ENCODE peak calls at places on chromosomes 3 and 15, in nine cellular contexts. One of them, this sample, is unnamed.

GRCh38 chr3:123068227-123069020 is 1.6 kb downstream of the PDIA5 start:
- DNase-seq in NCI-H2171 treated with DMSO at 0.1 percent for 48 hours: no peak
- DNase-seq in retina: no peak
- DNase-seq in NCI-H460: no peak
- DNase-seq in stimulated activated CD4-positive, alpha-beta T cell treated with anti-CD3 and anti-CD28 coated beads, Interleukin-15, amount 100 ng/mL, for 24 hours: no peak
- DNase-seq in kidney epithelial cell: no peak
- DNase-seq in activated CD4-positive, CD25-positive, alpha-beta regulatory T cell: no peak
- DNase-seq in activated naive CD4-positive, alpha-beta T cell: no peak
- DNase-seq in activated T-cell treated with anti-CD3 and anti-CD28 coated beads for 48 hours: no peak
- DNase-seq in this sample: peak; percentile 73

GRCh38 chr3:10290476-10291138 is 2.1 kb downstream of the GHRL start:
- DNase-seq in NCI-H2171 treated with DMSO at 0.1 percent for 48 hours: peak; percentile 48
- DNase-seq in retina: no peak
- DNase-seq in NCI-H460: no peak
- DNase-seq in stimulated activated CD4-positive, alpha-beta T cell treated with anti-CD3 and anti-CD28 coated beads, Interleukin-15, amount 100 ng/mL, for 24 hours: no peak
- DNase-seq in kidney epithelial cell: no peak
- DNase-seq in activated CD4-positive, CD25-positive, alpha-beta regulatory T cell: no peak
- DNase-seq in activated naive CD4-positive, alpha-beta T cell: no peak
- DNase-seq in activated T-cell treated with anti-CD3 and anti-CD28 coated beads for 48 hours: no peak
- DNase-seq in this sample: no peak

GRCh38 chr15:83200162-83200561 is 7.5 kb downstream of the HDGFL3 start:
- DNase-seq in NCI-H2171 treated with DMSO at 0.1 percent for 48 hours: no peak
- DNase-seq in retina: no peak
- DNase-seq in NCI-H460: no peak
- DNase-seq in stimulated activated CD4-positive, alpha-beta T cell treated with anti-CD3 and anti-CD28 coated beads, Interleukin-15, amount 100 ng/mL, for 24 hours: peak; percentile 31
- DNase-seq in kidney epithelial cell: no peak
- DNase-seq in activated CD4-positive, CD25-positive, alpha-beta regulatory T cell: no peak
- DNase-seq in activated naive CD4-positive, alpha-beta T cell: no peak
- DNase-seq in activated T-cell treated with anti-CD3 and anti-CD28 coated beads for 48 hours: no peak
- DNase-seq in this sample: no peak

GRCh38 chr15:59315914-59316428 is 56.7 kb downstream of the MYO1E start:
- DNase-seq in NCI-H2171 treated with DMSO at 0.1 percent for 48 hours: no peak
- DNase-seq in retina: no peak
- DNase-seq in NCI-H460: no peak
- DNase-seq in stimulated activated CD4-positive, alpha-beta T cell treated with anti-CD3 and anti-CD28 coated beads, Interleukin-15, amount 100 ng/mL, for 24 hours: no peak
- DNase-seq in kidney epithelial cell: no peak
- DNase-seq in activated CD4-positive, CD25-positive, alpha-beta regulatory T cell: no peak
- DNase-seq in activated naive CD4-positive, alpha-beta T cell: no peak
- DNase-seq in activated T-cell treated with anti-CD3 and anti-CD28 coated beads for 48 hours: no peak
- DNase-seq in this sample: peak; percentile 55

GRCh38 chr3:4723921-4724698 is 231.0 kb downstream of the ITPR1 start:
- DNase-seq in NCI-H2171 treated with DMSO at 0.1 percent for 48 hours: no peak
- DNase-seq in retina: no peak
- DNase-seq in NCI-H460: no peak
- DNase-seq in stimulated activated CD4-positive, alpha-beta T cell treated with anti-CD3 and anti-CD28 coated beads, Interleukin-15, amount 100 ng/mL, for 24 hours: no peak
- DNase-seq in kidney epithelial cell: no peak
- DNase-seq in activated CD4-positive, CD25-positive, alpha-beta regulatory T cell: no peak
- DNase-seq in activated naive CD4-positive, alpha-beta T cell: no peak
- DNase-seq in activated T-cell treated with anti-CD3 and anti-CD28 coated beads for 48 hours: no peak
- DNase-seq in this sample: no peak

GRCh38 chr15:80727196-80727595 is 32.1 kb downstream of the ABHD17C start:
- DNase-seq in NCI-H2171 treated with DMSO at 0.1 percent for 48 hours: no peak
- DNase-seq in retina: no peak
- DNase-seq in NCI-H460: no peak
- DNase-seq in stimulated activated CD4-positive, alpha-beta T cell treated with anti-CD3 and anti-CD28 coated beads, Interleukin-15, amount 100 ng/mL, for 24 hours: no peak
- DNase-seq in kidney epithelial cell: no peak
- DNase-seq in activated CD4-positive, CD25-positive, alpha-beta regulatory T cell: no peak
- DNase-seq in activated naive CD4-positive, alpha-beta T cell: no peak
- DNase-seq in activated T-cell treated with anti-CD3 and anti-CD28 coated beads for 48 hours: no peak
- DNase-seq in this sample: no peak

GRCh38 chr3:189041482-189042090 is 130.2 kb upstream of the TPRG1 start:
- DNase-seq in NCI-H2171 treated with DMSO at 0.1 percent for 48 hours: peak; percentile 55
- DNase-seq in retina: no peak
- DNase-seq in NCI-H460: peak; percentile 40
- DNase-seq in stimulated activated CD4-positive, alpha-beta T cell treated with anti-CD3 and anti-CD28 coated beads, Interleukin-15, amount 100 ng/mL, for 24 hours: peak; percentile 85
- DNase-seq in kidney epithelial cell: peak; percentile 9
- DNase-seq in activated CD4-positive, CD25-positive, alpha-beta regulatory T cell: peak; percentile 52
- DNase-seq in activated naive CD4-positive, alpha-beta T cell: no peak
- DNase-seq in activated T-cell treated with anti-CD3 and anti-CD28 coated beads for 48 hours: peak; percentile 60
- DNase-seq in this sample: peak; percentile 72

GRCh38 chr3:154430014-154430413 is at the start of gene GPR149:
- DNase-seq in NCI-H2171 treated with DMSO at 0.1 percent for 48 hours: no peak
- DNase-seq in retina: peak; percentile 65
- DNase-seq in NCI-H460: no peak
- DNase-seq in stimulated activated CD4-positive, alpha-beta T cell treated with anti-CD3 and anti-CD28 coated beads, Interleukin-15, amount 100 ng/mL, for 24 hours: no peak
- DNase-seq in kidney epithelial cell: no peak
- DNase-seq in activated CD4-positive, CD25-positive, alpha-beta regulatory T cell: no peak
- DNase-seq in activated naive CD4-positive, alpha-beta T cell: no peak
- DNase-seq in activated T-cell treated with anti-CD3 and anti-CD28 coated beads for 48 hours: no peak
- DNase-seq in this sample: no peak

GRCh38 chr3:49716169-49716568 is 3.3 kb downstream of the AMIGO3 start:
- DNase-seq in NCI-H2171 treated with DMSO at 0.1 percent for 48 hours: no peak
- DNase-seq in retina: no peak
- DNase-seq in NCI-H460: no peak
- DNase-seq in stimulated activated CD4-positive, alpha-beta T cell treated with anti-CD3 and anti-CD28 coated beads, Interleukin-15, amount 100 ng/mL, for 24 hours: no peak
- DNase-seq in kidney epithelial cell: no peak
- DNase-seq in activated CD4-positive, CD25-positive, alpha-beta regulatory T cell: no peak
- DNase-seq in activated naive CD4-positive, alpha-beta T cell: no peak
- DNase-seq in activated T-cell treated with anti-CD3 and anti-CD28 coated beads for 48 hours: no peak
- DNase-seq in this sample: no peak

GRCh38 chr3:196093271-196094111 is 11.6 kb upstream of the TFRC start:
- DNase-seq in NCI-H2171 treated with DMSO at 0.1 percent for 48 hours: peak; percentile 87
- DNase-seq in retina: no peak
- DNase-seq in NCI-H460: no peak
- DNase-seq in stimulated activated CD4-positive, alpha-beta T cell treated with anti-CD3 and anti-CD28 coated beads, Interleukin-15, amount 100 ng/mL, for 24 hours: no peak
- DNase-seq in kidney epithelial cell: no peak
- DNase-seq in activated CD4-positive, CD25-positive, alpha-beta regulatory T cell: no peak
- DNase-seq in activated naive CD4-positive, alpha-beta T cell: no peak
- DNase-seq in activated T-cell treated with anti-CD3 and anti-CD28 coated beads for 48 hours: no peak
- DNase-seq in this sample: no peak

GRCh38 chr3:101675709-101676218 is 1.2 kb downstream of the ZBTB11 start:
- DNase-seq in NCI-H2171 treated with DMSO at 0.1 percent for 48 hours: no peak
- DNase-seq in retina: no peak
- DNase-seq in NCI-H460: no peak
- DNase-seq in stimulated activated CD4-positive, alpha-beta T cell treated with anti-CD3 and anti-CD28 coated beads, Interleukin-15, amount 100 ng/mL, for 24 hours: no peak
- DNase-seq in kidney epithelial cell: no peak
- DNase-seq in activated CD4-positive, CD25-positive, alpha-beta regulatory T cell: no peak
- DNase-seq in activated naive CD4-positive, alpha-beta T cell: no peak
- DNase-seq in activated T-cell treated with anti-CD3 and anti-CD28 coated beads for 48 hours: no peak
- DNase-seq in this sample: no peak

GRCh38 chr15:68511073-68511991 is 67.5 kb upstream of the CORO2B start:
- DNase-seq in NCI-H2171 treated with DMSO at 0.1 percent for 48 hours: no peak
- DNase-seq in retina: no peak
- DNase-seq in NCI-H460: no peak
- DNase-seq in stimulated activated CD4-positive, alpha-beta T cell treated with anti-CD3 and anti-CD28 coated beads, Interleukin-15, amount 100 ng/mL, for 24 hours: no peak
- DNase-seq in kidney epithelial cell: no peak
- DNase-seq in activated CD4-positive, CD25-positive, alpha-beta regulatory T cell: no peak
- DNase-seq in activated naive CD4-positive, alpha-beta T cell: no peak
- DNase-seq in activated T-cell treated with anti-CD3 and anti-CD28 coated beads for 48 hours: no peak
- DNase-seq in this sample: no peak

GRCh38 chr15:73948982-73949381 is 22.7 kb downstream of the LOXL1 start:
- DNase-seq in NCI-H2171 treated with DMSO at 0.1 percent for 48 hours: no peak
- DNase-seq in retina: no peak
- DNase-seq in NCI-H460: no peak
- DNase-seq in stimulated activated CD4-positive, alpha-beta T cell treated with anti-CD3 and anti-CD28 coated beads, Interleukin-15, amount 100 ng/mL, for 24 hours: no peak
- DNase-seq in kidney epithelial cell: no peak
- DNase-seq in activated CD4-positive, CD25-positive, alpha-beta regulatory T cell: no peak
- DNase-seq in activated naive CD4-positive, alpha-beta T cell: no peak
- DNase-seq in activated T-cell treated with anti-CD3 and anti-CD28 coated beads for 48 hours: no peak
- DNase-seq in this sample: no peak

GRCh38 chr15:37016287-37016686 is 84.1 kb downstream of the MEIS2 start:
- DNase-seq in NCI-H2171 treated with DMSO at 0.1 percent for 48 hours: no peak
- DNase-seq in retina: no peak
- DNase-seq in NCI-H460: no peak
- DNase-seq in stimulated activated CD4-positive, alpha-beta T cell treated with anti-CD3 and anti-CD28 coated beads, Interleukin-15, amount 100 ng/mL, for 24 hours: no peak
- DNase-seq in kidney epithelial cell: no peak
- DNase-seq in activated CD4-positive, CD25-positive, alpha-beta regulatory T cell: no peak
- DNase-seq in activated naive CD4-positive, alpha-beta T cell: no peak
- DNase-seq in activated T-cell treated with anti-CD3 and anti-CD28 coated beads for 48 hours: no peak
- DNase-seq in this sample: no peak

GRCh38 chr3:156605686-156606605 is 51.0 kb upstream of the SSR3 start:
- DNase-seq in NCI-H2171 treated with DMSO at 0.1 percent for 48 hours: no peak
- DNase-seq in retina: peak; percentile 86
- DNase-seq in NCI-H460: peak; percentile 9
- DNase-seq in stimulated activated CD4-positive, alpha-beta T cell treated with anti-CD3 and anti-CD28 coated beads, Interleukin-15, amount 100 ng/mL, for 24 hours: no peak
- DNase-seq in kidney epithelial cell: peak; percentile 79
- DNase-seq in activated CD4-positive, CD25-positive, alpha-beta regulatory T cell: no peak
- DNase-seq in activated naive CD4-positive, alpha-beta T cell: no peak
- DNase-seq in activated T-cell treated with anti-CD3 and anti-CD28 coated beads for 48 hours: no peak
- DNase-seq in this sample: peak; percentile 74

GRCh38 chr3:35829499-35829898 is 190.2 kb downstream of the ARPP21 start:
- DNase-seq in NCI-H2171 treated with DMSO at 0.1 percent for 48 hours: no peak
- DNase-seq in retina: no peak
- DNase-seq in NCI-H460: no peak
- DNase-seq in stimulated activated CD4-positive, alpha-beta T cell treated with anti-CD3 and anti-CD28 coated beads, Interleukin-15, amount 100 ng/mL, for 24 hours: no peak
- DNase-seq in kidney epithelial cell: no peak
- DNase-seq in activated CD4-positive, CD25-positive, alpha-beta regulatory T cell: no peak
- DNase-seq in activated naive CD4-positive, alpha-beta T cell: no peak
- DNase-seq in activated T-cell treated with anti-CD3 and anti-CD28 coated beads for 48 hours: no peak
- DNase-seq in this sample: no peak

GRCh38 chr15:88610756-88611231 is 10.3 kb upstream of the AEN start:
- DNase-seq in NCI-H2171 treated with DMSO at 0.1 percent for 48 hours: no peak
- DNase-seq in retina: peak; percentile 58
- DNase-seq in NCI-H460: no peak
- DNase-seq in stimulated activated CD4-positive, alpha-beta T cell treated with anti-CD3 and anti-CD28 coated beads, Interleukin-15, amount 100 ng/mL, for 24 hours: no peak
- DNase-seq in kidney epithelial cell: no peak
- DNase-seq in activated CD4-positive, CD25-positive, alpha-beta regulatory T cell: no peak
- DNase-seq in activated naive CD4-positive, alpha-beta T cell: no peak
- DNase-seq in activated T-cell treated with anti-CD3 and anti-CD28 coated beads for 48 hours: no peak
- DNase-seq in this sample: peak; percentile 17

GRCh38 chr3:122415762-122416654 is at the start of gene WDR5B:
- DNase-seq in NCI-H2171 treated with DMSO at 0.1 percent for 48 hours: no peak
- DNase-seq in retina: peak; percentile 99
- DNase-seq in NCI-H460: peak; percentile 95
- DNase-seq in stimulated activated CD4-positive, alpha-beta T cell treated with anti-CD3 and anti-CD28 coated beads, Interleukin-15, amount 100 ng/mL, for 24 hours: peak; percentile 98
- DNase-seq in kidney epithelial cell: peak; percentile 88
- DNase-seq in activated CD4-positive, CD25-positive, alpha-beta regulatory T cell: no peak
- DNase-seq in activated naive CD4-positive, alpha-beta T cell: no peak
- DNase-seq in activated T-cell treated with anti-CD3 and anti-CD28 coated beads for 48 hours: peak; percentile 94
- DNase-seq in this sample: peak; percentile 92

GRCh38 chr15:37876900-37877299 is 57.5 kb upstream of the TMCO5A start:
- DNase-seq in NCI-H2171 treated with DMSO at 0.1 percent for 48 hours: no peak
- DNase-seq in retina: no peak
- DNase-seq in NCI-H460: no peak
- DNase-seq in stimulated activated CD4-positive, alpha-beta T cell treated with anti-CD3 and anti-CD28 coated beads, Interleukin-15, amount 100 ng/mL, for 24 hours: no peak
- DNase-seq in kidney epithelial cell: no peak
- DNase-seq in activated CD4-positive, CD25-positive, alpha-beta regulatory T cell: no peak
- DNase-seq in activated naive CD4-positive, alpha-beta T cell: no peak
- DNase-seq in activated T-cell treated with anti-CD3 and anti-CD28 coated beads for 48 hours: no peak
- DNase-seq in this sample: no peak

GRCh38 chr3:18946524-18946923 is 201.8 kb upstream of the KCNH8 start:
- DNase-seq in NCI-H2171 treated with DMSO at 0.1 percent for 48 hours: peak; percentile 47
- DNase-seq in retina: no peak
- DNase-seq in NCI-H460: no peak
- DNase-seq in stimulated activated CD4-positive, alpha-beta T cell treated with anti-CD3 and anti-CD28 coated beads, Interleukin-15, amount 100 ng/mL, for 24 hours: no peak
- DNase-seq in kidney epithelial cell: no peak
- DNase-seq in activated CD4-positive, CD25-positive, alpha-beta regulatory T cell: no peak
- DNase-seq in activated naive CD4-positive, alpha-beta T cell: no peak
- DNase-seq in activated T-cell treated with anti-CD3 and anti-CD28 coated beads for 48 hours: no peak
- DNase-seq in this sample: peak; percentile 2

GRCh38 chr15:55290361-55291057 is 896 bp upstream of the RAB27A start:
- DNase-seq in NCI-H2171 treated with DMSO at 0.1 percent for 48 hours: peak; percentile 74
- DNase-seq in retina: peak; percentile 90
- DNase-seq in NCI-H460: peak; percentile 76
- DNase-seq in stimulated activated CD4-positive, alpha-beta T cell treated with anti-CD3 and anti-CD28 coated beads, Interleukin-15, amount 100 ng/mL, for 24 hours: peak; percentile 88
- DNase-seq in kidney epithelial cell: peak; percentile 25
- DNase-seq in activated CD4-positive, CD25-positive, alpha-beta regulatory T cell: peak; percentile 74
- DNase-seq in activated naive CD4-positive, alpha-beta T cell: peak; percentile 60
- DNase-seq in activated T-cell treated with anti-CD3 and anti-CD28 coated beads for 48 hours: peak; percentile 84
- DNase-seq in this sample: peak; percentile 88

GRCh38 chr3:76436895-76437294 is 603.0 kb upstream of the ROBO2 start:
- DNase-seq in NCI-H2171 treated with DMSO at 0.1 percent for 48 hours: no peak
- DNase-seq in retina: no peak
- DNase-seq in NCI-H460: no peak
- DNase-seq in stimulated activated CD4-positive, alpha-beta T cell treated with anti-CD3 and anti-CD28 coated beads, Interleukin-15, amount 100 ng/mL, for 24 hours: no peak
- DNase-seq in kidney epithelial cell: no peak
- DNase-seq in activated CD4-positive, CD25-positive, alpha-beta regulatory T cell: no peak
- DNase-seq in activated naive CD4-positive, alpha-beta T cell: no peak
- DNase-seq in activated T-cell treated with anti-CD3 and anti-CD28 coated beads for 48 hours: no peak
- DNase-seq in this sample: no peak

GRCh38 chr3:126194713-126195305 is 14.4 kb upstream of the ALDH1L1 start:
- DNase-seq in NCI-H2171 treated with DMSO at 0.1 percent for 48 hours: peak; percentile 6
- DNase-seq in retina: no peak
- DNase-seq in NCI-H460: no peak
- DNase-seq in stimulated activated CD4-positive, alpha-beta T cell treated with anti-CD3 and anti-CD28 coated beads, Interleukin-15, amount 100 ng/mL, for 24 hours: no peak
- DNase-seq in kidney epithelial cell: no peak
- DNase-seq in activated CD4-positive, CD25-positive, alpha-beta regulatory T cell: no peak
- DNase-seq in activated naive CD4-positive, alpha-beta T cell: no peak
- DNase-seq in activated T-cell treated with anti-CD3 and anti-CD28 coated beads for 48 hours: no peak
- DNase-seq in this sample: no peak

GRCh38 chr15:68583321-68583720 is 4.5 kb downstream of the CORO2B start:
- DNase-seq in NCI-H2171 treated with DMSO at 0.1 percent for 48 hours: no peak
- DNase-seq in retina: no peak
- DNase-seq in NCI-H460: no peak
- DNase-seq in stimulated activated CD4-positive, alpha-beta T cell treated with anti-CD3 and anti-CD28 coated beads, Interleukin-15, amount 100 ng/mL, for 24 hours: no peak
- DNase-seq in kidney epithelial cell: no peak
- DNase-seq in activated CD4-positive, CD25-positive, alpha-beta regulatory T cell: no peak
- DNase-seq in activated naive CD4-positive, alpha-beta T cell: no peak
- DNase-seq in activated T-cell treated with anti-CD3 and anti-CD28 coated beads for 48 hours: no peak
- DNase-seq in this sample: no peak

GRCh38 chr3:101950510-101950909 is 101.2 kb downstream of the NFKBIZ start:
- DNase-seq in NCI-H2171 treated with DMSO at 0.1 percent for 48 hours: no peak
- DNase-seq in retina: no peak
- DNase-seq in NCI-H460: no peak
- DNase-seq in stimulated activated CD4-positive, alpha-beta T cell treated with anti-CD3 and anti-CD28 coated beads, Interleukin-15, amount 100 ng/mL, for 24 hours: peak; percentile 26
- DNase-seq in kidney epithelial cell: peak; percentile 98
- DNase-seq in activated CD4-positive, CD25-positive, alpha-beta regulatory T cell: no peak
- DNase-seq in activated naive CD4-positive, alpha-beta T cell: no peak
- DNase-seq in activated T-cell treated with anti-CD3 and anti-CD28 coated beads for 48 hours: no peak
- DNase-seq in this sample: no peak

GRCh38 chr3:158160958-158161357 is 51.1 kb downstream of the RSRC1 start:
- DNase-seq in NCI-H2171 treated with DMSO at 0.1 percent for 48 hours: no peak
- DNase-seq in retina: no peak
- DNase-seq in NCI-H460: no peak
- DNase-seq in stimulated activated CD4-positive, alpha-beta T cell treated with anti-CD3 and anti-CD28 coated beads, Interleukin-15, amount 100 ng/mL, for 24 hours: no peak
- DNase-seq in kidney epithelial cell: no peak
- DNase-seq in activated CD4-positive, CD25-positive, alpha-beta regulatory T cell: no peak
- DNase-seq in activated naive CD4-positive, alpha-beta T cell: no peak
- DNase-seq in activated T-cell treated with anti-CD3 and anti-CD28 coated beads for 48 hours: no peak
- DNase-seq in this sample: no peak

GRCh38 chr15:77853008-77853328 is 220.3 kb upstream of the LINGO1 start:
- DNase-seq in NCI-H2171 treated with DMSO at 0.1 percent for 48 hours: peak; percentile 2
- DNase-seq in retina: no peak
- DNase-seq in NCI-H460: no peak
- DNase-seq in stimulated activated CD4-positive, alpha-beta T cell treated with anti-CD3 and anti-CD28 coated beads, Interleukin-15, amount 100 ng/mL, for 24 hours: no peak
- DNase-seq in kidney epithelial cell: no peak
- DNase-seq in activated CD4-positive, CD25-positive, alpha-beta regulatory T cell: no peak
- DNase-seq in activated naive CD4-positive, alpha-beta T cell: no peak
- DNase-seq in activated T-cell treated with anti-CD3 and anti-CD28 coated beads for 48 hours: no peak
- DNase-seq in this sample: no peak

GRCh38 chr15:99683000-99683670 is 50.1 kb downstream of the LYSMD4 start:
- DNase-seq in NCI-H2171 treated with DMSO at 0.1 percent for 48 hours: no peak
- DNase-seq in retina: no peak
- DNase-seq in NCI-H460: no peak
- DNase-seq in stimulated activated CD4-positive, alpha-beta T cell treated with anti-CD3 and anti-CD28 coated beads, Interleukin-15, amount 100 ng/mL, for 24 hours: no peak
- DNase-seq in kidney epithelial cell: peak; percentile 29
- DNase-seq in activated CD4-positive, CD25-positive, alpha-beta regulatory T cell: no peak
- DNase-seq in activated naive CD4-positive, alpha-beta T cell: no peak
- DNase-seq in activated T-cell treated with anti-CD3 and anti-CD28 coated beads for 48 hours: no peak
- DNase-seq in this sample: no peak

GRCh38 chr3:171028779-171029232 is 2.3 kb upstream of the SLC2A2 start:
- DNase-seq in NCI-H2171 treated with DMSO at 0.1 percent for 48 hours: no peak
- DNase-seq in retina: no peak
- DNase-seq in NCI-H460: no peak
- DNase-seq in stimulated activated CD4-positive, alpha-beta T cell treated with anti-CD3 and anti-CD28 coated beads, Interleukin-15, amount 100 ng/mL, for 24 hours: no peak
- DNase-seq in kidney epithelial cell: peak; percentile 57
- DNase-seq in activated CD4-positive, CD25-positive, alpha-beta regulatory T cell: no peak
- DNase-seq in activated naive CD4-positive, alpha-beta T cell: no peak
- DNase-seq in activated T-cell treated with anti-CD3 and anti-CD28 coated beads for 48 hours: no peak
- DNase-seq in this sample: no peak

GRCh38 chr3:67090472-67090871 is 92.4 kb downstream of the KBTBD8 start:
- DNase-seq in NCI-H2171 treated with DMSO at 0.1 percent for 48 hours: no peak
- DNase-seq in retina: no peak
- DNase-seq in NCI-H460: no peak
- DNase-seq in stimulated activated CD4-positive, alpha-beta T cell treated with anti-CD3 and anti-CD28 coated beads, Interleukin-15, amount 100 ng/mL, for 24 hours: no peak
- DNase-seq in kidney epithelial cell: peak; percentile 29
- DNase-seq in activated CD4-positive, CD25-positive, alpha-beta regulatory T cell: no peak
- DNase-seq in activated naive CD4-positive, alpha-beta T cell: no peak
- DNase-seq in activated T-cell treated with anti-CD3 and anti-CD28 coated beads for 48 hours: no peak
- DNase-seq in this sample: no peak

GRCh38 chr3:13762931-13763330 is 116.9 kb downstream of the WNT7A start:
- DNase-seq in NCI-H2171 treated with DMSO at 0.1 percent for 48 hours: no peak
- DNase-seq in retina: no peak
- DNase-seq in NCI-H460: no peak
- DNase-seq in stimulated activated CD4-positive, alpha-beta T cell treated with anti-CD3 and anti-CD28 coated beads, Interleukin-15, amount 100 ng/mL, for 24 hours: no peak
- DNase-seq in kidney epithelial cell: no peak
- DNase-seq in activated CD4-positive, CD25-positive, alpha-beta regulatory T cell: no peak
- DNase-seq in activated naive CD4-positive, alpha-beta T cell: no peak
- DNase-seq in activated T-cell treated with anti-CD3 and anti-CD28 coated beads for 48 hours: no peak
- DNase-seq in this sample: no peak